ENCODE peak calls at places on chromosomes 13 and 19, in seven cellular contexts. G is heart left ventricle, O is breast epithelium, W is uterus, E is esophagus squamous epithelium, J is A549, N is body of pancreas. M is an unnamed sample. For H3K4me1, the result is how much of the 10 kb centered on the place peaks cover.

GRCh38 chr13:35198821-35199220 is 256.8 kb downstream of the NBEA start:
- DNase-seq in G (no peak), O (no peak), W (no peak), E (no peak), J (no peak), N (no peak), M (no peak)

GRCh38 chr19:46495789-46496099 is at the start of gene PNMA8B:
- DNase-seq in G (peak), O (no peak), W (no peak), E (no peak), J (no peak), N (peak), M (peak)

GRCh38 chr13:97256343-97256783 is 34.2 kb downstream of the MBNL2 start:
- DNase-seq in G (no peak), O (no peak), W (peak), E (no peak), J (peak), N (peak), M (no peak)

GRCh38 chr13:34588362-34588761 is 353.7 kb upstream of the NBEA start:
- DNase-seq in G (no peak), O (no peak), W (no peak), E (no peak), J (no peak), N (no peak), M (no peak)

GRCh38 chr19:8515317-8515716 is 1.4 kb upstream of the ZNF414 start:
- DNase-seq in G (peak), O (no peak), W (no peak), E (no peak), J (no peak), N (no peak), M (no peak)

GRCh38 chr13:28476919-28477708 is 17.8 kb downstream of the FLT1 start:
- DNase-seq in G (no peak), O (no peak), W (no peak), E (no peak), J (no peak), N (no peak), M (no peak)

GRCh38 chr13:111908981-111909380 is 158.0 kb upstream of the SOX1 start:
- DNase-seq in G (no peak), O (no peak), W (no peak), E (no peak), J (no peak), N (no peak), M (no peak)

GRCh38 chr13:59259416-59260000 is 904.2 kb downstream of the DIAPH3 start:
- DNase-seq in G (no peak), O (no peak), W (no peak), E (no peak), J (no peak), N (no peak), M (no peak)

GRCh38 chr19:31066385-31066784 is 282.9 kb downstream of the TSHZ3 start:
- DNase-seq in G (no peak), O (no peak), W (no peak), E (no peak), J (peak), N (peak), M (peak)

GRCh38 chr19:41697198-41697855 is 9.3 kb upstream of the CEACAM7 start:
- DNase-seq in G (peak), O (no peak), W (no peak), E (no peak), J (no peak), N (no peak), M (no peak)

GRCh38 chr19:34201133-34201532 is 28.8 kb downstream of the LSM14A start:
- DNase-seq in G (no peak), O (no peak), W (no peak), E (no peak), J (no peak), N (no peak), M (no peak)

GRCh38 chr19:41031926-41032325 is 40.8 kb downstream of the CYP2B6 start:
- DNase-seq in G (no peak), O (no peak), W (no peak), E (no peak), J (no peak), N (no peak), M (no peak)

GRCh38 chr19:44925114-44925891 is 10.9 kb downstream of the APOC1 start:
- DNase-seq in G (peak), O (no peak), W (peak), E (no peak), J (no peak), N (peak), M (peak)

GRCh38 chr19:43465468-43466120 is at the start of gene LYPD3:
- DNase-seq in G (no peak), O (peak), W (peak), E (no peak), J (no peak), N (no peak), M (no peak)

GRCh38 chr19:38375098-38375493 is 725 bp downstream of the PSMD8 start:
- DNase-seq in G (no peak), O (no peak), W (no peak), E (no peak), J (no peak), N (no peak), M (no peak)

GRCh38 chr19:16660763-16661479 is at the start of gene TMEM38A:
- DNase-seq in G (peak), O (peak), W (peak), E (no peak), J (no peak), N (peak), M (peak)

GRCh38 chr19:12884926-12885748 is 1.9 kb downstream of the KLF1 start:
- DNase-seq in G (peak), O (peak), W (no peak), E (peak), J (peak), N (peak), M (peak)

GRCh38 chr19:38888876-38889275 is 10.5 kb downstream of the SIRT2 start:
- DNase-seq in G (no peak), O (no peak), W (no peak), E (no peak), J (no peak), N (no peak), M (no peak)

GRCh38 chr19:45917421-45918091 is 3.0 kb upstream of the NANOS2 start:
- DNase-seq in G (no peak), O (no peak), W (no peak), E (no peak), J (no peak), N (no peak), M (no peak)

GRCh38 chr19:52307275-52307674 is 10.3 kb downstream of the ZNF480 start:
- DNase-seq in G (no peak), O (no peak), W (no peak), E (no peak), J (peak), N (no peak), M (no peak)

GRCh38 chr13:52414963-52415362 is 9.0 kb upstream of the THSD1 start:
- DNase-seq in G (no peak), O (no peak), W (no peak), E (no peak), J (peak), N (no peak), M (no peak)

GRCh38 chr19:45791744-45792481 is 732 bp downstream of the DMWD start:
- DNase-seq in G (no peak), O (no peak), W (no peak), E (no peak), J (no peak), N (no peak), M (no peak)

DNA sequence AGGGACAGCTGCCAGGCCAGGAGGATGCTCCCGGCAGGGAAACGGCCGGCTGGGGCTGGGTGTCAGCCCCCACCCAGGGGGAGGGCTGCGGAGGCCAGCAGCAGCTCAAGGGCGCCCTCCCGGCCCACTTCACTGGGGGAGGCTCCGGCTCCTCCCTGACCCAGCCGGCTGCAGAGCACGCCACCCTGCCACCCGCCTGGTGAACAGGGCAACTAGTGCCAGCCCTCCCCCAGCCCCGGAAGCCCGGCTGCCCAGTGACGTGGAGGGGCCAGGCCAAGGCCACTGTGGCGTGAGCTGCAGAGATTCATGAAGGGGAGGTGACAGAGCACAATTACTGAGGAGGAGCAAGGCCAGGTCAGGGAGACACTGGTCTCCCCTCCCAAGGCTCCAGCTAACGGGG is 14.7 kb downstream of the REXO1 start:
- DNase-seq in G (no peak), O (no peak), W (no peak), E (no peak), J (no peak), N (peak), M (no peak)
- H3K4me1 ChIP-seq in G (under half), O (under half), W (under half), E (under half), J (under half), N (under half), M (under half)

GRCh38 chr19:5575553-5575952 is 7.8 kb upstream of the TINCR start:
- DNase-seq in G (no peak), O (no peak), W (no peak), E (no peak), J (no peak), N (no peak), M (no peak)

GRCh38 chr19:5580116-5580515 is 12.4 kb upstream of the TINCR start:
- DNase-seq in G (no peak), O (no peak), W (no peak), E (no peak), J (no peak), N (no peak), M (peak)

GRCh38 chr19:5579286-5579685 is 11.5 kb upstream of the TINCR start:
- DNase-seq in G (no peak), O (no peak), W (no peak), E (no peak), J (no peak), N (no peak), M (no peak)

GRCh38 chr19:5579697-5580096 is 11.9 kb upstream of the TINCR start:
- DNase-seq in G (no peak), O (no peak), W (no peak), E (no peak), J (no peak), N (no peak), M (no peak)

GRCh38 chr19:5578094-5578846 is 10.5 kb upstream of the TINCR start:
- DNase-seq in G (peak), O (peak), W (peak), E (no peak), J (peak), N (peak), M (peak)
- TF ChIP-seq POLR2A in G (no peak), O (no peak), W (no peak), E (no peak), J (no peak), N (no peak), M (no peak)

DNA sequence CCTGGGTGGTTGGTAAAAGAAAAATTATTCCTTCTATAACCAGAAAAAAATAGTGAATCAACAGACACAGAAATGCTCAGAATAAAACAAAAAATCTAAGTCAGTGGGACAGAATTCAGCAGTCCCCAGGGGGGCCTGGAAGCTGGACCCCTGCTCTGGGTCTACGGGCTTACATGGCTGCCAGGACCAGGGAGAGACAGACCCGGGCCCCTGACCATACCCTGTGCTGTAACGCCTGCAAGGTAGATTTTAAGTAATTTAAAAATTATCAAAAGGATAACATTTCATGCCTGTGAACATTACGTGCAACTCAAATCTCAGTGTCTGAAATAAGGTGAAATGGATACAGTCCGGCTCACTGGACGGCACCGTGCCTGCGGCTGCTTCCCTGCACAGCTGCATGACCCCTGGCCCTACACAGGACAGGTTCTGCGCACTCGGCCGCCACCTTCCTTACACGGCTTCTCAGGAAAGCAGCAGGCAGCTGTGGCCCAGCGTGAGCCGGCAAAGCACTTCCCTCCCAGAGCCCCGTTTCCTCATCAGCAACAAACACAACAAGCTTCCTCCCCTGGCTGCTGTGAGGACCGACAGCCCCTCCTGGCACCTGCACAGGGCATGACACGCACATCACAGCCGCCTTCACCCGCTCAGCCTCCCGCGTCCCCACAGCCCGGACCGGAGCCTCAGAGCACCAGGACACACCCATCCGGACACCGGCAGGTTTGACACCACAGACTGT is 22.2 kb downstream of the RASA3 start:
- DNase-seq in G (peak), O (peak), W (peak), E (no peak), J (peak), N (peak), M (no peak)
- TF ChIP-seq CTCF in G (no peak), O (no peak), W (no peak), E (no peak), J (no peak), N (no peak), M (no peak)

DNA sequence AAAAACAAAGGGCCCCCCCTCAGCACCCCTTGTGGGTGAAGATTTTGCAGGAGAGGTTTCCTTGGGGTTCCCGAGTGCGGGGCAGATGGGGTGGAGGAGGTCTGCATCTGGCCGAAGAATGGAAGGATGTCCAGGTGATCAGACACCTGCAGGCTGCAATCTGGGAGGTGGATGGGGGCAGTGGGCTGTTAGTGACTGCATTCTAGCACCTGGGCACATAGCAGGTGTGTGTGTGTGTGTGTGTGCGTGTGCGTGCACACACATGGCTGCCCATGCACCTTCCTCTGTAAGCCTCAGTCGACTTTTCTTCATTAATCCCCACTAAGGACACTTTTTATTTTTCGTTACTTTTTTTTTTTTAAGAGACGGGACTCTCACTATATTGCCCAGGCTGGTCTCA is 460 bp downstream of the MAG start:
- DNase-seq in G (no peak), O (no peak), W (no peak), E (no peak), J (no peak), N (no peak), M (no peak)
- H3K4me1 ChIP-seq in G (under half), O (under half), W (under half), E (under half), J (under half), N (under half), M (under half)

DNA sequence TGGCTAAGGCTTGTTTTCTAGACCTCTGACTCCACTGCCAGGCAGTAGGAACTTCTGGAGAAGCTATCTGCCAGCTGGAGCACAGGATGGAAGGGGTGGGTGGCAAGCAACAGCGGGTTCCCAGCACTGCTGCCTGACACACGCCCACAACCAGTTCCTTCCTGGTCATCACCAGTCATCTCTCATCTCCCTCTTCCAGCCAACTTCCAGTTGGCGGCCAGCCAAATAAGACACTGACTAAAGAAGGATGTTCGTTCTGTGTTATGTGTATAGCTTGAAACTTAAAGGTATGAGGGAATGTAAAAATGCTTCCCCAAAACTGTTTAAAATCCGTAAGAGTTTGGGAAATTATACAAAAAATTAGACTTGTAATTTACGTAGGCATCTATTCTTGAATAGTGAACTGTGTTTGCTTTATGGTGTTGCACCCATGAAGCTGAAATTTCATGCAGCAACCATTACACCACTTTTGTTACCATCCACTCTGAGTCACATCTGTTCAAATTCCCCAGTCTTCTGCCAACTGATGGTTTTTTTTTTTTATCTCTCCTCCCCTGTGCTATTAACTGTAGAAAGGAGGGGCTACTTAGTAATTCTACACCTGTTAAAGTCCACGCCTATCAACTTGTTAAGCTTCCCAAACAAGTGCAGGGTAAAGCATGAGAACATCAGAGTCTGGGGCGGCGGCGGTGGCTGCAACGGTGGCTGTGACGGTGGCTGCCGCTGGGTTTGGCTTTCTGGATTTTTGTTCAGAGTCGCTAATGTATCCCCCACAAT is 86.2 kb upstream of the FRY start:
- DNase-seq in G (peak), O (peak), W (peak), E (no peak), J (peak), N (peak), M (peak)
- TF ChIP-seq POLR2A in G (peak), O (no peak), W (no peak), E (peak), J (no peak), N (peak), M (peak)